ENCODE peak calls at places on chromosome 6, in four cellular contexts. One of them, this sample, is unnamed.

GRCh38 chr6:126539022-126539421 is 199.1 kb downstream of the CENPW start:
- DNase-seq in ovary: no peak
- DNase-seq in body of pancreas: no peak
- DNase-seq in sigmoid colon: no peak
- DNase-seq in this sample: no peak

GRCh38 chr6:127515234-127515793 is 3.8 kb downstream of the MTCL3 start:
- DNase-seq in body of pancreas: no peak
- DNase-seq in ovary: peak
- DNase-seq in sigmoid colon: no peak
- DNase-seq in this sample: no peak

GRCh38 chr6:132687306-132687705 is 26.5 kb downstream of the VNN1 start:
- DNase-seq in sigmoid colon: no peak
- DNase-seq in body of pancreas: no peak
- DNase-seq in ovary: no peak
- DNase-seq in this sample: no peak

GRCh38 chr6:166664135-166664534 is 37.1 kb upstream of the RPS6KA2 start:
- DNase-seq in body of pancreas: no peak
- DNase-seq in sigmoid colon: no peak
- DNase-seq in ovary: no peak
- DNase-seq in this sample: no peak

GRCh38 chr6:126631343-126631742 is 291.4 kb downstream of the CENPW start:
- DNase-seq in ovary: no peak
- DNase-seq in body of pancreas: no peak
- DNase-seq in sigmoid colon: no peak
- DNase-seq in this sample: no peak

GRCh38 chr6:89154131-89154530 is 8.3 kb downstream of the PM20D2 start:
- DNase-seq in sigmoid colon: no peak
- DNase-seq in body of pancreas: no peak
- DNase-seq in ovary: no peak
- DNase-seq in this sample: no peak

GRCh38 chr6:121590941-121591340 is 155.5 kb downstream of the GJA1 start:
- DNase-seq in sigmoid colon: no peak
- DNase-seq in body of pancreas: no peak
- DNase-seq in ovary: no peak
- DNase-seq in this sample: no peak

GRCh38 chr6:128929869-128930268 is 46.9 kb downstream of the LAMA2 start:
- DNase-seq in ovary: no peak
- DNase-seq in sigmoid colon: no peak
- DNase-seq in body of pancreas: no peak
- DNase-seq in this sample: peak

GRCh38 chr6:37177083-37177949 is 7.4 kb downstream of the PIM1 start:
- DNase-seq in ovary: no peak
- DNase-seq in sigmoid colon: no peak
- DNase-seq in body of pancreas: no peak
- DNase-seq in this sample: no peak

GRCh38 chr6:129866256-129866655 is 5.1 kb upstream of the TMEM244 start:
- DNase-seq in sigmoid colon: no peak
- DNase-seq in body of pancreas: no peak
- DNase-seq in ovary: no peak
- DNase-seq in this sample: no peak

GRCh38 chr6:46419576-46420002 is 71.7 kb downstream of the RCAN2 start:
- DNase-seq in sigmoid colon: peak
- DNase-seq in ovary: peak
- DNase-seq in body of pancreas: peak
- DNase-seq in this sample: peak

GRCh38 chr6:34581561-34581920 is 25.4 kb upstream of the SPDEF start:
- DNase-seq in sigmoid colon: no peak
- DNase-seq in ovary: no peak
- DNase-seq in body of pancreas: no peak
- DNase-seq in this sample: no peak
- TF ChIP-seq POLR2A in sigmoid colon: no peak
- TF ChIP-seq POLR2A in ovary: no peak
- TF ChIP-seq POLR2A in body of pancreas: no peak
- TF ChIP-seq POLR2A in this sample: no peak

GRCh38 chr6:44254201-44254956 is 2.9 kb downstream of the SLC35B2 start:
- DNase-seq in body of pancreas: no peak
- DNase-seq in sigmoid colon: no peak
- DNase-seq in ovary: no peak
- DNase-seq in this sample: no peak
- TF ChIP-seq POLR2A in body of pancreas: peak
- TF ChIP-seq POLR2A in sigmoid colon: no peak
- TF ChIP-seq POLR2A in ovary: no peak
- TF ChIP-seq POLR2A in this sample: no peak

GRCh38 chr6:114418304-114418972 is 75.6 kb upstream of the HS3ST5 start:
- DNase-seq in sigmoid colon: no peak
- DNase-seq in body of pancreas: no peak
- DNase-seq in ovary: no peak
- DNase-seq in this sample: no peak

GRCh38 chr6:114419175-114419574 is 76.4 kb upstream of the HS3ST5 start:
- DNase-seq in ovary: no peak
- DNase-seq in body of pancreas: no peak
- DNase-seq in sigmoid colon: no peak
- DNase-seq in this sample: no peak

GRCh38 chr6:114421219-114421618 is 78.4 kb upstream of the HS3ST5 start:
- DNase-seq in sigmoid colon: no peak
- DNase-seq in ovary: no peak
- DNase-seq in body of pancreas: no peak
- DNase-seq in this sample: no peak
- TF ChIP-seq POLR2A in sigmoid colon: no peak
- TF ChIP-seq POLR2A in ovary: no peak
- TF ChIP-seq POLR2A in body of pancreas: no peak
- TF ChIP-seq POLR2A in this sample: no peak

GRCh38 chr6:79076881-79077641 is 993 bp downstream of the PHIP start:
- DNase-seq in ovary: peak
- DNase-seq in sigmoid colon: peak
- DNase-seq in body of pancreas: peak
- DNase-seq in this sample: peak
- TF ChIP-seq POLR2A in ovary: no peak
- TF ChIP-seq POLR2A in sigmoid colon: no peak
- TF ChIP-seq POLR2A in body of pancreas: peak
- TF ChIP-seq POLR2A in this sample: peak

GRCh38 chr6:30601815-30602641 is 15.0 kb downstream of the PPP1R10 start:
- DNase-seq in sigmoid colon: no peak
- DNase-seq in body of pancreas: no peak
- DNase-seq in ovary: no peak
- DNase-seq in this sample: no peak
- TF ChIP-seq POLR2A in sigmoid colon: no peak
- TF ChIP-seq POLR2A in body of pancreas: no peak
- TF ChIP-seq POLR2A in ovary: no peak
- TF ChIP-seq POLR2A in this sample: no peak